ENCODE peak calls at places on chromosomes 13 and 19, in seven cellular contexts. S, W, T, J, P, Q and Y are unnamed samples.

GRCh38 chr19:17775245-17775927 is 19.6 kb upstream of the B3GNT3 start:
- DNase-seq in S (peak; percentile 42), W (no peak), T (no peak), J (no peak), P (peak; percentile 77), Q (peak; percentile 80), Y (peak; percentile 37)

GRCh38 chr19:29285878-29286277 is 72.9 kb upstream of the UQCRFS1 start:
- DNase-seq in S (no peak), W (no peak), T (no peak), J (peak; percentile 74), P (no peak), Q (peak; percentile 20), Y (peak; percentile 46)

GRCh38 chr13:37085656-37086055 is 19.8 kb downstream of the CSNK1A1L start:
- DNase-seq in S (no peak), W (no peak), T (no peak), J (no peak), P (no peak), Q (no peak), Y (no peak)

GRCh38 chr13:64755961-64756360 is 2474.2 kb downstream of the PCDH9 start:
- DNase-seq in S (no peak), W (no peak), T (no peak), J (no peak), P (no peak), Q (no peak), Y (no peak)

GRCh38 chr13:66565261-66565660 is 664.9 kb downstream of the PCDH9 start:
- DNase-seq in S (no peak), W (no peak), T (no peak), J (no peak), P (no peak), Q (no peak), Y (no peak)

GRCh38 chr19:31448221-31448657 is 99.0 kb upstream of the TSHZ3 start:
- DNase-seq in S (peak; percentile 26), W (peak; percentile 42), T (peak; percentile 82), J (peak; percentile 83), P (peak; percentile 52), Q (peak; percentile 83), Y (no peak)

GRCh38 chr13:67097856-67098255 is 132.3 kb downstream of the PCDH9 start:
- DNase-seq in S (no peak), W (no peak), T (no peak), J (no peak), P (no peak), Q (no peak), Y (no peak)

GRCh38 chr19:46297700-46298476 is 1.0 kb downstream of the HIF3A start:
- DNase-seq in S (peak; percentile 50), W (no peak), T (peak; percentile 90), J (peak; percentile 86), P (peak; percentile 78), Q (peak; percentile 39), Y (no peak)

GRCh38 chr13:31090921-31091624 is 70.6 kb downstream of the HSPH1 start:
- DNase-seq in S (no peak), W (no peak), T (no peak), J (peak; percentile 63), P (no peak), Q (no peak), Y (no peak)

GRCh38 chr13:48356750-48357149 is 53.2 kb downstream of the RB1 start:
- DNase-seq in S (no peak), W (no peak), T (no peak), J (no peak), P (no peak), Q (no peak), Y (no peak)

GRCh38 chr13:33483471-33483870 is 197.9 kb upstream of the STARD13 start:
- DNase-seq in S (no peak), W (no peak), T (no peak), J (no peak), P (no peak), Q (no peak), Y (no peak)

GRCh38 chr13:39038569-39038898 is 278 bp downstream of the NHLRC3 start:
- DNase-seq in S (no peak), W (no peak), T (no peak), J (no peak), P (no peak), Q (no peak), Y (no peak)

GRCh38 chr19:41443813-41444455 is 978 bp downstream of the ERICH4 start:
- DNase-seq in S (no peak), W (no peak), T (no peak), J (peak; percentile 70), P (peak; percentile 33), Q (no peak), Y (no peak)

GRCh38 chr13:109163052-109163413 is 533.6 kb downstream of the MYO16 start:
- DNase-seq in S (no peak), W (no peak), T (no peak), J (no peak), P (no peak), Q (no peak), Y (no peak)

GRCh38 chr19:53957448-53958167 is 5.1 kb upstream of the CACNG8 start:
- DNase-seq in S (no peak), W (no peak), T (no peak), J (no peak), P (no peak), Q (no peak), Y (no peak)

GRCh38 chr19:47603706-47604310 is 5.1 kb upstream of the BICRA start:
- DNase-seq in S (no peak), W (no peak), T (no peak), J (no peak), P (no peak), Q (no peak), Y (no peak)

GRCh38 chr19:39327990-39328705 is 7.5 kb upstream of the LRFN1 start:
- DNase-seq in S (peak; percentile 91), W (no peak), T (peak; percentile 82), J (peak; percentile 94), P (peak; percentile 94), Q (peak; percentile 82), Y (peak; percentile 84)

GRCh38 chr13:94112227-94112626 is 367.3 kb downstream of the DCT start:
- DNase-seq in S (no peak), W (peak; percentile 90), T (no peak), J (no peak), P (no peak), Q (no peak), Y (no peak)

GRCh38 chr19:35845215-35846037 is 6.9 kb downstream of the NPHS1 start:
- DNase-seq in S (no peak), W (no peak), T (no peak), J (no peak), P (no peak), Q (peak; percentile 33), Y (no peak)

GRCh38 chr13:19586904-19587634 is 25.7 kb upstream of the TPTE2 start:
- DNase-seq in S (peak; percentile 31), W (peak; percentile 24), T (no peak), J (no peak), P (no peak), Q (peak; percentile 32), Y (no peak)

GRCh38 chr19:31511696-31512095 is 162.5 kb upstream of the TSHZ3 start:
- DNase-seq in S (no peak), W (no peak), T (no peak), J (peak; percentile 31), P (no peak), Q (no peak), Y (no peak)

GRCh38 chr19:41569481-41570150 is 6.3 kb upstream of the CEACAM21 start:
- DNase-seq in S (no peak), W (no peak), T (no peak), J (no peak), P (no peak), Q (no peak), Y (no peak)

DNA sequence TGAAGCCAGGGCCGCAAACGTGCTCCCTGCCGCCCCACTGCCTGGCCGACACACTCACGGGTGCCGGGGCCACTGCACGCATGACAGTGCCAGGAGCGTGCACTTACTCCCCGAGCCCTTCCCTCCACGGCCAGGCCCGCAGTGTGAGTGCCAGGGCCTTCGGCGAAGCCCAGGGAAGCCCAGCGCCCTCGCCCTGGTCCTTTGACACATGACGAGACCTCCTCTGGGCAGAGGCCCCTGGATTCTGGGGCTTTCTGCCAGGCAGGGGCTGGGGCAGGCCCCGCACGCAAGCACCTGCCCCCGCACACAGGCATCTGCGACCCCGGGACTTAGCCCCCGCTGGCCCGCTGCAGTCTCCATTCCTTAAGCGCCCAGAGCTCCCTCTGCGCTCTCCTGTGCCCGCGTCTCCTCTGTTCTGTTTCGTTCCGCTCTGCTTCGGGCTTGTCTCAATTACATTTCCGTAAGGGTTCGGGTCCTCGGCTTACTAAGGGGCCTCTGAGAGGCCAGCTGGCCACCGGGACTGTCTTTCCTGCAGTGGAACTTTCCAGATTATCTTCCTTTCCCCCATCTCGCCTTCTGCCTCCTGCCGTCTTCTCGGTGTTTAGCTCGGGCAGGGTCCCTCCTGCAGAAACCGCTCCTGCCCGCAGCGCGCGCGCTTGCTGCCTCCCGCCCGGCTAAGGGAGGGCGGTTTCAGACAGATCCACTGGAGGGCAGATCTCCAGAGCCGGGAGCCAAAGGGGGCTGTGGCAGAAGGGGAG is 98.8 kb downstream of the ING1 start:
- DNase-seq in S (no peak), W (no peak), T (no peak), J (peak; percentile 76), P (no peak), Q (no peak), Y (no peak)
- H3K4me3 ChIP-seq in S (peak overlapping the region; percentile 9), W (no peak overlapping the region), T (peak overlapping the region; percentile 55), J (peak overlapping the region; percentile 9), P (no peak overlapping the region), Q (no peak overlapping the region), Y (no peak overlapping the region)

DNA sequence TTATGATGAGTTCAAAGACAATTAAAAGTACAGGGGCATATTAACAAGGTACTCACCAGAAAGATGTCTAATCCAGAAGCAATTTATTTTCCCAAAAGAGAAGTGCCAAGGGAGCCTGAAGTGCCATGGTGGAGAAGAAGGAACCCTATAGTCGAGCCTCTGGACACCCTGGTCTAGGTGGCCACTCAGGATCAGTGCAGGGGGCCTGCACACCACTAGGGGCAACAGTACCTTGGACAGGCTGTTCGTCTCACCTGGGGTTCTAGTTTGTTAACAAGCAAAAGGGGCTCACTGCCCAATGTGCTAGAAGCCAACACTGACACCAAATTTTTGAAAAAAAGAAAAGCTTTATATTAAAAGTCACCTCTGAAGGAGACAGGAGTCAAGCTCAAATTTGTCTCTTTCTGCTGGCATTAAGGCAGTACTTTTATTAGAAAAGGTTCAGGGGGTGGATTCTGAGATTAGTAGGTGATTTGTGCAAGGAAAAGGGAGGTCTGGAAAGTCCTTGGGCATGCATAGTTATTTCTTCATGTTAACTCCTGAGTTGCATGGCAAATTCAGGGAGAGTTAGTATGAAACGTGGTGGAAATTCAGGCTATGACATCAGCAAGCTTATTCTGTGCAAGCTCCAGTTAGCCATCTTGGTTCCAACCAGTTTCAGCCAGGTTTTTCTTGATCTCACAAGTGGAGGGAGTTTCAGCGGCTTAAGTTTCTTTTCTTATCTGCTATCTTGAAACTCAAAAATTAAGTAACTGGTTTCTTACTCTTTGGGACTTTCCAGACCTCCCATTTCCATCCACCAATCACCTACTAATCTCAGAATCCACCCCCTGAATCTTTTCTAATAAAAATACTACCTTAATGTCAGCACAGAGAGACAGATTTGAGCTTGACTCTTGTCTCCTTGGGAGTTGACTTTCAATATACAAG is 884 bp upstream of the CBY2 start:
- DNase-seq in S (no peak), W (no peak), T (no peak), J (no peak), P (no peak), Q (no peak), Y (peak; percentile 12)
- H3K4me3 ChIP-seq in S (no peak overlapping the region), W (no peak overlapping the region), T (no peak overlapping the region), J (no peak overlapping the region), P (no peak overlapping the region), Q (no peak overlapping the region), Y (no peak overlapping the region)

GRCh38 chr19:11949201-11949600 is 15.6 kb upstream of the ZNF763 start:
- DNase-seq in S (no peak), W (no peak), T (no peak), J (no peak), P (no peak), Q (no peak), Y (no peak)
- H3K4me3 ChIP-seq in S (no peak overlapping the region), W (no peak overlapping the region), T (no peak overlapping the region), J (no peak overlapping the region), P (no peak overlapping the region), Q (no peak overlapping the region), Y (no peak overlapping the region)

GRCh38 chr19:49243726-49244125 is 81.3 kb downstream of the SLC6A16 start:
- DNase-seq in S (no peak), W (no peak), T (no peak), J (peak; percentile 48), P (peak; percentile 31), Q (no peak), Y (no peak)
- H3K4me3 ChIP-seq in S (no peak overlapping the region), W (no peak overlapping the region), T (no peak overlapping the region), J (no peak overlapping the region), P (no peak overlapping the region), Q (no peak overlapping the region), Y (no peak overlapping the region)